ENCODE peak calls at places on chromosomes 6 and 20, in four cellular contexts. One of them, this sample, is unnamed.

GRCh38 chr6:33197431-33198048 is 2.9 kb downstream of the RXRB start:
- DNase-seq in omental fat pad: no peak
- DNase-seq in CD8-positive, alpha-beta T cell: no peak
- DNase-seq in cardiac fibroblast: peak
- DNase-seq in this sample: peak

GRCh38 chr20:40160151-40160550 is 528.9 kb downstream of the MAFB start:
- DNase-seq in omental fat pad: no peak
- DNase-seq in CD8-positive, alpha-beta T cell: no peak
- DNase-seq in cardiac fibroblast: peak
- DNase-seq in this sample: peak

GRCh38 chr20:6966721-6967120 is 199.2 kb downstream of the BMP2 start:
- DNase-seq in omental fat pad: no peak
- DNase-seq in CD8-positive, alpha-beta T cell: no peak
- DNase-seq in cardiac fibroblast: peak
- DNase-seq in this sample: no peak

GRCh38 chr6:75300206-75300605 is 15.6 kb upstream of the TMEM30A start:
- DNase-seq in omental fat pad: no peak
- DNase-seq in CD8-positive, alpha-beta T cell: no peak
- DNase-seq in cardiac fibroblast: no peak
- DNase-seq in this sample: no peak

GRCh38 chr6:31582230-31582601 is at the start of gene LTB:
- DNase-seq in omental fat pad: no peak
- DNase-seq in CD8-positive, alpha-beta T cell: peak
- DNase-seq in cardiac fibroblast: no peak
- DNase-seq in this sample: no peak

GRCh38 chr6:112286010-112286409 is 31.6 kb upstream of the LAMA4 start:
- DNase-seq in omental fat pad: no peak
- DNase-seq in CD8-positive, alpha-beta T cell: peak
- DNase-seq in cardiac fibroblast: no peak
- DNase-seq in this sample: no peak

GRCh38 chr20:17530716-17531536 is at the start of gene BFSP1:
- DNase-seq in omental fat pad: no peak
- DNase-seq in CD8-positive, alpha-beta T cell: no peak
- DNase-seq in cardiac fibroblast: peak
- DNase-seq in this sample: peak

GRCh38 chr6:26394289-26394688 is 7.8 kb upstream of the BTN3A1 start:
- DNase-seq in omental fat pad: no peak
- DNase-seq in CD8-positive, alpha-beta T cell: no peak
- DNase-seq in cardiac fibroblast: peak
- DNase-seq in this sample: no peak

GRCh38 chr6:108952776-108953486 is 104.7 kb downstream of the ARMC2 start:
- DNase-seq in omental fat pad: no peak
- DNase-seq in CD8-positive, alpha-beta T cell: no peak
- DNase-seq in cardiac fibroblast: no peak
- DNase-seq in this sample: no peak

GRCh38 chr6:170165501-170166117 is 125.3 kb downstream of the DLL1 start:
- DNase-seq in omental fat pad: no peak
- DNase-seq in CD8-positive, alpha-beta T cell: no peak
- DNase-seq in cardiac fibroblast: no peak
- DNase-seq in this sample: no peak

GRCh38 chr6:94270040-94270689 is 850.8 kb upstream of the EPHA7 start:
- DNase-seq in omental fat pad: no peak
- DNase-seq in CD8-positive, alpha-beta T cell: no peak
- DNase-seq in cardiac fibroblast: no peak
- DNase-seq in this sample: no peak

GRCh38 chr20:49210101-49210749 is 9.0 kb upstream of the DDX27 start:
- DNase-seq in omental fat pad: no peak
- DNase-seq in CD8-positive, alpha-beta T cell: no peak
- DNase-seq in cardiac fibroblast: peak
- DNase-seq in this sample: no peak

GRCh38 chr20:16671753-16672152 is 58.1 kb upstream of the SNRPB2 start:
- DNase-seq in omental fat pad: no peak
- DNase-seq in CD8-positive, alpha-beta T cell: no peak
- DNase-seq in cardiac fibroblast: no peak
- DNase-seq in this sample: no peak

GRCh38 chr6:14053776-14054175 is 63.8 kb upstream of the CD83 start:
- DNase-seq in omental fat pad: no peak
- DNase-seq in CD8-positive, alpha-beta T cell: no peak
- DNase-seq in cardiac fibroblast: peak
- DNase-seq in this sample: no peak

GRCh38 chr6:144379356-144379755 is 94.2 kb downstream of the UTRN start:
- DNase-seq in omental fat pad: no peak
- DNase-seq in CD8-positive, alpha-beta T cell: no peak
- DNase-seq in cardiac fibroblast: peak
- DNase-seq in this sample: no peak

GRCh38 chr6:2231438-2231837 is 14.0 kb downstream of the GMDS start:
- DNase-seq in omental fat pad: no peak
- DNase-seq in CD8-positive, alpha-beta T cell: no peak
- DNase-seq in cardiac fibroblast: peak
- DNase-seq in this sample: no peak

GRCh38 chr6:71383476-71383875 is 94.9 kb downstream of the OGFRL1 start:
- DNase-seq in omental fat pad: no peak
- DNase-seq in CD8-positive, alpha-beta T cell: no peak
- DNase-seq in cardiac fibroblast: no peak
- DNase-seq in this sample: peak

DNA sequence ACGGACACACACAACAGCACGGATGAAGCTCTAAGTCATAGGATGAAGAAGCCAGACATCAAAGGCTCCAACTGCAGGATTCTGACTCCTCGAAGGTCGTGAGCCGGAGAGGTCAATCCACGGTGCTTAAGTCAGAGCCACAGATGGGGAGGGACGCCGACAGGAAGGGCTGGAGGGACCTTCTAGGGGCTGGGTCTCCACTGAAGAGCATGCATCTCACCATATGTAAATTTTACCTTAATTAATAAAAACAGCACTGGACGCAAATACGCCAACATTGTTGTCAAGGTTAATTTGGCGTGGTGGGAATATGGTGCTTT is 17.0 kb downstream of the CHRNA4 start:
- DNase-seq in omental fat pad: no peak
- DNase-seq in CD8-positive, alpha-beta T cell: no peak
- DNase-seq in cardiac fibroblast: no peak
- DNase-seq in this sample: no peak
- TF ChIP-seq CTCF in omental fat pad: no peak
- TF ChIP-seq CTCF in CD8-positive, alpha-beta T cell: no peak
- TF ChIP-seq CTCF in cardiac fibroblast: no peak
- TF ChIP-seq CTCF in this sample: no peak

DNA sequence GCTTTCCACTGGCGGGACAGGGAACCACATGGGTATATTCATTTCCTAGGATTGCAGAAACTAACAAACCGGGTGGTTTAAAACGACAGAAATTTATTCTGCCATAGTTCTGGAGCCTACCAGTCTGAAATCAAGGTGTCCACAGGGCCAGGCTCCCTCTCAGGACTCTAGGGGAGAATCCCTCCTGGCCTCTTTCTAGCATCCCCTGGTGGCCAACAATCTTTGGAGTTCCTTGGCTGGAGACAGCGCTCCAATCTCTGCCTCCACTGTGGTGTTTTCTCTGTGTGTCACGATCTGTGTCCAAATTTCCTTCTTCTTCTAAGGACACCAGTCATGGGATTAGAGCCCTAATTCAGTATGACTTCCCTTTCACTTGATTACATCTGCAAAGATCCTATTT is 95.0 kb downstream of the SCML4 start:
- DNase-seq in omental fat pad: no peak
- DNase-seq in CD8-positive, alpha-beta T cell: no peak
- DNase-seq in cardiac fibroblast: no peak
- DNase-seq in this sample: no peak
- TF ChIP-seq CTCF in omental fat pad: no peak
- TF ChIP-seq CTCF in CD8-positive, alpha-beta T cell: no peak
- TF ChIP-seq CTCF in cardiac fibroblast: no peak
- TF ChIP-seq CTCF in this sample: no peak

GRCh38 chr6:107459283-107460073 is at the start of gene PDSS2:
- DNase-seq in omental fat pad: peak
- DNase-seq in CD8-positive, alpha-beta T cell: peak
- DNase-seq in cardiac fibroblast: peak
- DNase-seq in this sample: peak
- TF ChIP-seq CTCF in omental fat pad: no peak
- TF ChIP-seq CTCF in CD8-positive, alpha-beta T cell: peak
- TF ChIP-seq CTCF in cardiac fibroblast: peak
- TF ChIP-seq CTCF in this sample: peak

GRCh38 chr20:2775139-2775538 is 25.3 kb downstream of the CPXM1 start:
- DNase-seq in omental fat pad: no peak
- DNase-seq in CD8-positive, alpha-beta T cell: no peak
- DNase-seq in cardiac fibroblast: no peak
- DNase-seq in this sample: no peak

GRCh38 chr20:2783908-2784566 is 16.4 kb downstream of the CPXM1 start:
- DNase-seq in omental fat pad: no peak
- DNase-seq in CD8-positive, alpha-beta T cell: no peak
- DNase-seq in cardiac fibroblast: no peak
- DNase-seq in this sample: no peak

GRCh38 chr20:2778602-2779321 is 21.7 kb downstream of the CPXM1 start:
- DNase-seq in omental fat pad: no peak
- DNase-seq in CD8-positive, alpha-beta T cell: no peak
- DNase-seq in cardiac fibroblast: no peak
- DNase-seq in this sample: no peak

GRCh38 chr20:2780948-2781347 is 19.5 kb downstream of the CPXM1 start:
- DNase-seq in omental fat pad: no peak
- DNase-seq in CD8-positive, alpha-beta T cell: no peak
- DNase-seq in cardiac fibroblast: no peak
- DNase-seq in this sample: no peak
- TF ChIP-seq CTCF in omental fat pad: no peak
- TF ChIP-seq CTCF in CD8-positive, alpha-beta T cell: no peak
- TF ChIP-seq CTCF in cardiac fibroblast: no peak
- TF ChIP-seq CTCF in this sample: no peak

DNA sequence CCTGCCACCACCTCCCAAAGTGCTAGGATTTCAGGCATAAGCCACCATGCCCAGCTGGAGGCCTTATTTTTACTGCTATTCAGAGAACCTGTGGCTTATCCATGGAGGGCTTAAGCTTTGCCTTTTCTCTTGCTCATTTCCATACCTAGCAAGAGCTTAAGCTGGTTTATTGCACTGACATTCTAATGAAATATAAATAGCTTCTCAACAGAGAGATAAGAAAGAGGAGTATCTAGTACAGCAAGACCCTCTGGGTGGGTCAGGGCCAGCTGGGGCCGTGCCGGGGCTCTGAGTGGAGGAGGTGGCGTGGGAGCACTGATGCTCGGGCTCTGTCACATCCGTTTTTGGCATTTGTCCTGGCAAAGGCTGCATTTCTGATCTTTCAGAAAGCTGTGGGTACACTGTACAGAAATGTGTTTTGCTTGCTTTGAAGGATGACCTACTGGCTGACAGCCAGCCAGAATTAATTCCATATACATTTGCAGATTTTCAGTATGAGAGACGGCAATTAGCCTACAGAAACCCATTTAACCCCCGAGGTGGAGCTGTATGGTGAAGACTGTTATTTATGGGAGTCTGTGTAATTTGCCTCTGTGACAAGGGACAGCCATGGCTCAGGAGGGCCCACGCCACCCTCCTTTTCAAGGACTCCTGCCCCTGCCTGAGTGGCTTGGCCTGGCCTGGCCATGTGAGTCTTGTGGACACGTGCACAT is 181.6 kb upstream of the AKAP12 start:
- DNase-seq in omental fat pad: no peak
- DNase-seq in CD8-positive, alpha-beta T cell: no peak
- DNase-seq in cardiac fibroblast: no peak
- DNase-seq in this sample: no peak
- TF ChIP-seq CTCF in omental fat pad: no peak
- TF ChIP-seq CTCF in CD8-positive, alpha-beta T cell: no peak
- TF ChIP-seq CTCF in cardiac fibroblast: no peak
- TF ChIP-seq CTCF in this sample: no peak

DNA sequence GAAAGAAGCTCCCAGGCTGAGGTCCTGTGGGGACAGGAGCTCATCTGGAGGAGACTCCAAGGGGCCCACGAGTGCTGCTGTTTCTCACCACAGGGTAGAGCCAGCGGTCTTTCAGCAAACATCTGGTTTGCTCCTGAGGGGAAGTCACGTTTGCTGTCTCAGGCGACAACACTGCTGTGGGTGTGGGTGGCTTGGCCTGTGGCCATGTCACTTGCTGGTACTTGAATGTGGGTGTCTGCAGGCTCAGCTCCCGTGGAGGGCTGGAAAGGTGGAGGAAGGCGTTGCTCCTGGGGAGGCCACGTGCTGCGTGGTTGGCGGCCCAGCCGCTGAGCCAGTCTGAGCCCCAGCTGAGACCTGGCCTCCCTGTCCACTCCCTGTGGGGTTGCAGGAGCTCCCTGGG is 52.8 kb upstream of the MPC1 start:
- DNase-seq in omental fat pad: no peak
- DNase-seq in CD8-positive, alpha-beta T cell: peak
- DNase-seq in cardiac fibroblast: no peak
- DNase-seq in this sample: no peak
- TF ChIP-seq CTCF in omental fat pad: no peak
- TF ChIP-seq CTCF in CD8-positive, alpha-beta T cell: peak
- TF ChIP-seq CTCF in cardiac fibroblast: no peak
- TF ChIP-seq CTCF in this sample: no peak

GRCh38 chr6:143179096-143179495 is 118.4 kb downstream of the AIG1 start:
- DNase-seq in omental fat pad: no peak
- DNase-seq in CD8-positive, alpha-beta T cell: no peak
- DNase-seq in cardiac fibroblast: no peak
- DNase-seq in this sample: no peak

GRCh38 chr6:143174516-143174915 is 113.8 kb downstream of the AIG1 start:
- DNase-seq in omental fat pad: no peak
- DNase-seq in CD8-positive, alpha-beta T cell: no peak
- DNase-seq in cardiac fibroblast: no peak
- DNase-seq in this sample: no peak

GRCh38 chr6:143177706-143178105 is 117.0 kb downstream of the AIG1 start:
- DNase-seq in omental fat pad: no peak
- DNase-seq in CD8-positive, alpha-beta T cell: no peak
- DNase-seq in cardiac fibroblast: no peak
- DNase-seq in this sample: no peak

GRCh38 chr6:143174951-143175350 is 114.3 kb downstream of the AIG1 start:
- DNase-seq in omental fat pad: no peak
- DNase-seq in CD8-positive, alpha-beta T cell: no peak
- DNase-seq in cardiac fibroblast: no peak
- DNase-seq in this sample: no peak

GRCh38 chr6:143176090-143177021 is 115.7 kb downstream of the AIG1 start:
- DNase-seq in omental fat pad: no peak
- DNase-seq in CD8-positive, alpha-beta T cell: no peak
- DNase-seq in cardiac fibroblast: peak
- DNase-seq in this sample: no peak
- TF ChIP-seq CTCF in omental fat pad: no peak
- TF ChIP-seq CTCF in CD8-positive, alpha-beta T cell: no peak
- TF ChIP-seq CTCF in cardiac fibroblast: no peak
- TF ChIP-seq CTCF in this sample: no peak

GRCh38 chr20:19828233-19828632 is 70.2 kb downstream of the RIN2 start:
- DNase-seq in omental fat pad: no peak
- DNase-seq in CD8-positive, alpha-beta T cell: no peak
- DNase-seq in cardiac fibroblast: peak
- DNase-seq in this sample: no peak
- TF ChIP-seq CTCF in omental fat pad: no peak
- TF ChIP-seq CTCF in CD8-positive, alpha-beta T cell: no peak
- TF ChIP-seq CTCF in cardiac fibroblast: peak
- TF ChIP-seq CTCF in this sample: no peak